ENCODE peak calls at places on chromosome 21, in ten cellular contexts. I, X, O, A, B, H, V, W, N and U are unnamed samples.
A peak's percentile ranks its signal among the peaks of the same experiment; 100 is the strongest.

GRCh38 chr21:36960676-36961284 is 5.7 kb downstream of the HLCS start:
- DNase-seq in I (no peak), X (no peak), O (no peak), A (no peak), B (no peak), H (no peak), V (no peak), W (no peak), N (no peak), U (no peak)

GRCh38 chr21:27346041-27346448 is 379.2 kb upstream of the ADAMTS5 start:
- DNase-seq in I (no peak), X (no peak), O (peak; percentile 24), A (no peak), B (no peak), H (no peak), V (no peak), W (no peak), N (no peak), U (no peak)

GRCh38 chr21:14418920-14419319 is 36.0 kb upstream of the HSPA13 start:
- DNase-seq in I (no peak), X (no peak), O (no peak), A (no peak), B (no peak), H (no peak), V (no peak), W (no peak), N (no peak), U (no peak)

GRCh38 chr21:38664821-38665220 is 140.9 kb upstream of the ETS2 start:
- DNase-seq in I (no peak), X (no peak), O (no peak), A (no peak), B (no peak), H (no peak), V (no peak), W (no peak), N (no peak), U (no peak)

GRCh38 chr21:16196521-16197208 is 466.9 kb downstream of the USP25 start:
- DNase-seq in I (no peak), X (no peak), O (no peak), A (no peak), B (no peak), H (no peak), V (no peak), W (no peak), N (no peak), U (no peak)

GRCh38 chr21:22343303-22343702 is 1345.1 kb downstream of the NCAM2 start:
- DNase-seq in I (no peak), X (no peak), O (no peak), A (no peak), B (no peak), H (no peak), V (no peak), W (no peak), N (no peak), U (no peak)

GRCh38 chr21:42261832-42262200 is 42.9 kb downstream of the ABCG1 start:
- DNase-seq in I (no peak), X (no peak), O (no peak), A (no peak), B (no peak), H (no peak), V (no peak), W (no peak), N (no peak), U (no peak)

GRCh38 chr21:35614412-35614901 is 445.9 kb downstream of the SETD4 start:
- DNase-seq in I (no peak), X (no peak), O (peak; percentile 55), A (no peak), B (no peak), H (no peak), V (no peak), W (no peak), N (peak; percentile 38), U (no peak)

GRCh38 chr21:15848632-15849031 is 118.8 kb downstream of the USP25 start:
- DNase-seq in I (no peak), X (no peak), O (peak; percentile 43), A (no peak), B (no peak), H (no peak), V (no peak), W (no peak), N (no peak), U (no peak)

GRCh38 chr21:22319435-22319834 is 1321.2 kb downstream of the NCAM2 start:
- DNase-seq in I (no peak), X (no peak), O (no peak), A (no peak), B (no peak), H (peak; percentile 5), V (no peak), W (no peak), N (no peak), U (no peak)

GRCh38 chr21:20701235-20701634 is 297.0 kb upstream of the NCAM2 start:
- DNase-seq in I (no peak), X (no peak), O (no peak), A (no peak), B (no peak), H (no peak), V (no peak), W (no peak), N (no peak), U (no peak)

GRCh38 chr21:22791986-22792560 is 1793.9 kb downstream of the NCAM2 start:
- DNase-seq in I (peak; percentile 13), X (no peak), O (peak; percentile 24), A (peak; percentile 29), B (peak; percentile 6), H (peak; percentile 50), V (peak; percentile 2), W (peak; percentile 77), N (peak; percentile 49), U (peak; percentile 68)

GRCh38 chr21:33384851-33385331 is 18.3 kb upstream of the IFNGR2 start:
- DNase-seq in I (no peak), X (no peak), O (no peak), A (no peak), B (no peak), H (no peak), V (no peak), W (no peak), N (no peak), U (no peak)

GRCh38 chr21:17612023-17612564 is 607 bp downstream of the BTG3 start:
- DNase-seq in I (peak; percentile 48), X (no peak), O (peak; percentile 18), A (peak; percentile 49), B (no peak), H (peak; percentile 16), V (no peak), W (no peak), N (no peak), U (no peak)

GRCh38 chr21:28311776-28312175 is 680.9 kb downstream of the LTN1 start:
- DNase-seq in I (no peak), X (no peak), O (no peak), A (no peak), B (no peak), H (no peak), V (no peak), W (no peak), N (no peak), U (no peak)

GRCh38 chr21:45458281-45459170 is 53.6 kb downstream of the COL18A1 start:
- DNase-seq in I (no peak), X (no peak), O (no peak), A (no peak), B (no peak), H (no peak), V (no peak), W (no peak), N (no peak), U (no peak)

GRCh38 chr21:35026617-35027557 is 22.2 kb downstream of the RUNX1 start:
- DNase-seq in I (no peak), X (peak; percentile 82), O (peak; percentile 62), A (peak; percentile 68), B (no peak), H (no peak), V (no peak), W (no peak), N (no peak), U (no peak)

GRCh38 chr21:30329203-30329868 is 8.2 kb downstream of the KRTAP27-1 start:
- DNase-seq in I (no peak), X (no peak), O (peak; percentile 19), A (no peak), B (no peak), H (no peak), V (no peak), W (no peak), N (no peak), U (no peak)

GRCh38 chr21:36628096-36628495 is 70.8 kb upstream of the SIM2 start:
- DNase-seq in I (no peak), X (no peak), O (no peak), A (no peak), B (no peak), H (no peak), V (no peak), W (no peak), N (no peak), U (no peak)

GRCh38 chr21:38820471-38821239 is 14.9 kb downstream of the ETS2 start:
- DNase-seq in I (no peak), X (no peak), O (no peak), A (no peak), B (no peak), H (no peak), V (no peak), W (no peak), N (peak; percentile 30), U (no peak)

GRCh38 chr21:39568380-39568779 is 44.4 kb upstream of the B3GALT5 start:
- DNase-seq in I (no peak), X (no peak), O (no peak), A (no peak), B (no peak), H (no peak), V (no peak), W (no peak), N (no peak), U (no peak)

GRCh38 chr21:32712043-32712442 is 15.8 kb downstream of the SYNJ1 start:
- DNase-seq in I (no peak), X (no peak), O (no peak), A (no peak), B (no peak), H (no peak), V (no peak), W (no peak), N (no peak), U (no peak)

GRCh38 chr21:23977971-23978370 is 1629.3 kb downstream of the MRPL39 start:
- DNase-seq in I (no peak), X (no peak), O (no peak), A (no peak), B (no peak), H (no peak), V (no peak), W (no peak), N (peak; percentile 63), U (no peak)

GRCh38 chr21:45995686-45996179 is 14.2 kb downstream of the COL6A1 start:
- DNase-seq in I (no peak), X (no peak), O (no peak), A (no peak), B (no peak), H (no peak), V (no peak), W (no peak), N (no peak), U (no peak)

GRCh38 chr21:18772876-18773275 is 369.3 kb upstream of the TMPRSS15 start:
- DNase-seq in I (no peak), X (no peak), O (no peak), A (no peak), B (no peak), H (no peak), V (no peak), W (no peak), N (no peak), U (no peak)

GRCh38 chr21:42736646-42737350 is 83.4 kb downstream of the PDE9A start:
- DNase-seq in I (no peak), X (no peak), O (no peak), A (peak; percentile 1), B (no peak), H (no peak), V (no peak), W (no peak), N (no peak), U (no peak)

GRCh38 chr21:41956926-41957729 is 3.3 kb upstream of the C2CD2 start:
- DNase-seq in I (no peak), X (no peak), O (peak; percentile 69), A (peak; percentile 21), B (peak; percentile 50), H (no peak), V (no peak), W (no peak), N (no peak), U (no peak)

GRCh38 chr21:36909423-36909822 is 57.0 kb downstream of the HLCS start:
- DNase-seq in I (no peak), X (no peak), O (no peak), A (no peak), B (no peak), H (no peak), V (no peak), W (no peak), N (no peak), U (no peak)